ENCODE peak calls at places on chromosomes 5 and 9, in five cellular contexts. N, E, U, W and V are unnamed samples.

GRCh38 chr5:80998590-80998979 is 38.4 kb downstream of the RASGRF2 start:
- DNase-seq in N (no peak), E (no peak), U (no peak), W (no peak), V (no peak)

GRCh38 chr5:91245871-91246270 is 137.2 kb downstream of the ARRDC3 start:
- DNase-seq in N (no peak), E (no peak), U (no peak), W (no peak), V (peak; percentile 23)

GRCh38 chr5:20694121-20694520 is 706.1 kb upstream of the CDH18 start:
- DNase-seq in N (no peak), E (no peak), U (no peak), W (no peak), V (no peak)

GRCh38 chr5:79297661-79298060 is 61.7 kb downstream of the JMY start:
- DNase-seq in N (no peak), E (no peak), U (no peak), W (no peak), V (no peak)

GRCh38 chr5:125372694-125373621 is 626.5 kb upstream of the ZNF608 start:
- DNase-seq in N (peak; percentile 70), E (no peak), U (peak; percentile 12), W (no peak), V (no peak)

GRCh38 chr9:18795947-18796705 is 236.9 kb downstream of the SAXO1 start:
- DNase-seq in N (no peak), E (no peak), U (no peak), W (no peak), V (no peak)

GRCh38 chr9:72005451-72005850 is 55.0 kb downstream of the C9orf57 start:
- DNase-seq in N (no peak), E (no peak), U (no peak), W (no peak), V (no peak)

GRCh38 chr5:153565822-153566221 is 75.4 kb downstream of the GRIA1 start:
- DNase-seq in N (no peak), E (no peak), U (no peak), W (no peak), V (peak; percentile 31)

GRCh38 chr5:54616031-54616430 is 98.5 kb downstream of the SNX18 start:
- DNase-seq in N (no peak), E (no peak), U (no peak), W (peak; percentile 52), V (no peak)

GRCh38 chr9:17481565-17481964 is 97.3 kb upstream of the SH3GL2 start:
- DNase-seq in N (no peak), E (no peak), U (no peak), W (no peak), V (no peak)

GRCh38 chr9:10804486-10804885 is 191.7 kb upstream of the PTPRD start:
- DNase-seq in N (no peak), E (no peak), U (no peak), W (no peak), V (no peak)

GRCh38 chr5:153551537-153552079 is 61.1 kb downstream of the GRIA1 start:
- DNase-seq in N (peak; percentile 70), E (no peak), U (peak; percentile 44), W (no peak), V (peak; percentile 97)

GRCh38 chr9:899440-900184 is 58.1 kb downstream of the DMRT1 start:
- DNase-seq in N (peak; percentile 93), E (no peak), U (no peak), W (no peak), V (no peak)